ENCODE peak calls at places on chromosomes 16 and 17, in nine cellular contexts. One of them, this sample, is unnamed.
A peak's percentile ranks its signal among the peaks of the same experiment; 100 is the strongest.

GRCh38 chr17:19335951-19336631 is 26.4 kb downstream of the B9D1 start:
- DNase-seq in neural progenitor cell: no peak
- DNase-seq in IMR-90: no peak
- DNase-seq in sigmoid colon: peak; percentile 61
- DNase-seq in astrocyte of the cerebellum: no peak
- DNase-seq in cardiac fibroblast: no peak
- DNase-seq in Peyer's patch: no peak
- DNase-seq in CD8-positive, alpha-beta T cell: no peak
- DNase-seq in foreskin fibroblast: no peak
- DNase-seq in this sample: no peak

GRCh38 chr16:17724242-17724898 is 253.6 kb upstream of the XYLT1 start:
- DNase-seq in astrocyte of the cerebellum: no peak
- DNase-seq in CD8-positive, alpha-beta T cell: no peak
- DNase-seq in neural progenitor cell: no peak
- DNase-seq in foreskin fibroblast: peak; percentile 90
- DNase-seq in cardiac fibroblast: peak; percentile 2
- DNase-seq in Peyer's patch: no peak
- DNase-seq in IMR-90: peak; percentile 82
- DNase-seq in sigmoid colon: no peak
- DNase-seq in this sample: no peak

GRCh38 chr17:34837796-34838195 is 123.5 kb downstream of the CCT6B start:
- DNase-seq in sigmoid colon: no peak
- DNase-seq in cardiac fibroblast: no peak
- DNase-seq in astrocyte of the cerebellum: no peak
- DNase-seq in neural progenitor cell: no peak
- DNase-seq in Peyer's patch: no peak
- DNase-seq in CD8-positive, alpha-beta T cell: no peak
- DNase-seq in foreskin fibroblast: no peak
- DNase-seq in IMR-90: no peak
- DNase-seq in this sample: no peak

GRCh38 chr17:858941-859452 is 76.8 kb downstream of the MRM3 start:
- DNase-seq in Peyer's patch: no peak
- DNase-seq in astrocyte of the cerebellum: no peak
- DNase-seq in CD8-positive, alpha-beta T cell: no peak
- DNase-seq in sigmoid colon: no peak
- DNase-seq in foreskin fibroblast: peak; percentile 24
- DNase-seq in neural progenitor cell: no peak
- DNase-seq in IMR-90: no peak
- DNase-seq in cardiac fibroblast: no peak
- DNase-seq in this sample: no peak

GRCh38 chr17:7186241-7186640 is 7.1 kb upstream of the ASGR1 start:
- DNase-seq in IMR-90: no peak
- DNase-seq in neural progenitor cell: no peak
- DNase-seq in cardiac fibroblast: no peak
- DNase-seq in Peyer's patch: no peak
- DNase-seq in foreskin fibroblast: no peak
- DNase-seq in sigmoid colon: no peak
- DNase-seq in astrocyte of the cerebellum: no peak
- DNase-seq in CD8-positive, alpha-beta T cell: no peak
- DNase-seq in this sample: no peak

GRCh38 chr17:80720624-80721577 is 176.3 kb downstream of the RPTOR start:
- DNase-seq in CD8-positive, alpha-beta T cell: peak; percentile 63
- DNase-seq in cardiac fibroblast: peak; percentile 24
- DNase-seq in foreskin fibroblast: no peak
- DNase-seq in IMR-90: peak; percentile 86
- DNase-seq in sigmoid colon: no peak
- DNase-seq in Peyer's patch: no peak
- DNase-seq in neural progenitor cell: no peak
- DNase-seq in astrocyte of the cerebellum: no peak
- DNase-seq in this sample: no peak

GRCh38 chr17:68740555-68741447 is 139.6 kb upstream of the FAM20A start:
- DNase-seq in cardiac fibroblast: peak; percentile 6
- DNase-seq in Peyer's patch: no peak
- DNase-seq in neural progenitor cell: no peak
- DNase-seq in astrocyte of the cerebellum: no peak
- DNase-seq in IMR-90: no peak
- DNase-seq in sigmoid colon: no peak
- DNase-seq in foreskin fibroblast: no peak
- DNase-seq in CD8-positive, alpha-beta T cell: no peak
- DNase-seq in this sample: no peak

GRCh38 chr17:81074875-81075274 is 39.9 kb downstream of the BAIAP2 start:
- DNase-seq in sigmoid colon: no peak
- DNase-seq in CD8-positive, alpha-beta T cell: no peak
- DNase-seq in Peyer's patch: no peak
- DNase-seq in neural progenitor cell: no peak
- DNase-seq in astrocyte of the cerebellum: no peak
- DNase-seq in cardiac fibroblast: no peak
- DNase-seq in IMR-90: no peak
- DNase-seq in foreskin fibroblast: no peak
- DNase-seq in this sample: no peak

GRCh38 chr17:14926526-14927122 is 338.5 kb downstream of the PMP22 start:
- DNase-seq in CD8-positive, alpha-beta T cell: peak; percentile 61
- DNase-seq in foreskin fibroblast: peak; percentile 85
- DNase-seq in IMR-90: peak; percentile 74
- DNase-seq in sigmoid colon: no peak
- DNase-seq in neural progenitor cell: peak; percentile 86
- DNase-seq in cardiac fibroblast: peak; percentile 85
- DNase-seq in astrocyte of the cerebellum: peak; percentile 62
- DNase-seq in Peyer's patch: no peak
- DNase-seq in this sample: no peak

GRCh38 chr17:21081967-21082366 is 39.2 kb upstream of the USP22 start:
- DNase-seq in cardiac fibroblast: no peak
- DNase-seq in foreskin fibroblast: no peak
- DNase-seq in sigmoid colon: no peak
- DNase-seq in CD8-positive, alpha-beta T cell: no peak
- DNase-seq in astrocyte of the cerebellum: no peak
- DNase-seq in IMR-90: no peak
- DNase-seq in Peyer's patch: no peak
- DNase-seq in neural progenitor cell: no peak
- DNase-seq in this sample: no peak

GRCh38 chr17:7881655-7882054 is 6.9 kb upstream of the CHD3 start:
- DNase-seq in Peyer's patch: no peak
- DNase-seq in foreskin fibroblast: peak; percentile 50
- DNase-seq in IMR-90: no peak
- DNase-seq in astrocyte of the cerebellum: no peak
- DNase-seq in neural progenitor cell: no peak
- DNase-seq in sigmoid colon: no peak
- DNase-seq in CD8-positive, alpha-beta T cell: no peak
- DNase-seq in cardiac fibroblast: peak; percentile 26
- DNase-seq in this sample: no peak

GRCh38 chr16:82323171-82323570 is 153.1 kb upstream of the MPHOSPH6 start:
- DNase-seq in CD8-positive, alpha-beta T cell: no peak
- DNase-seq in neural progenitor cell: no peak
- DNase-seq in Peyer's patch: no peak
- DNase-seq in cardiac fibroblast: no peak
- DNase-seq in foreskin fibroblast: no peak
- DNase-seq in astrocyte of the cerebellum: no peak
- DNase-seq in IMR-90: no peak
- DNase-seq in sigmoid colon: no peak
- DNase-seq in this sample: no peak

DNA sequence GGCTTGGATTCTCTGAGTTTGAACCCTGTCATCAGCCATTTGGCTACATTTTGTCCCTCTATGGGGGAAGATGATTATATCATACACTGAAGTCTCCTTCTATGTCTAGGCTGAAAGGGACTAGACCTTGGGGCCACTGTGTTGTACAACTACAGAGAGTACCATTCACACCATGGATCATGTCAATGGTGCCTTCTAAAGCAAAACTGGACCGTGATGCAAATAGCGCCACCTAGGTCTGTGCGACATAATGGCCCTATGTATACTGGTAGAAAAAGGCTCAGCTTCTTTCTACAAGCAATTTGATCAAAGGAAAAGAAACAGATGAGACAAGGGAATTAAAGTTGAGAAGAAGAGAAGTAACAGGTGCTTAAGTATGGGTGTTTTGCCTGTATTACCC is 100.7 kb downstream of the LYRM1 start:
- DNase-seq in sigmoid colon: no peak
- DNase-seq in Peyer's patch: no peak
- DNase-seq in neural progenitor cell: peak; percentile 63
- DNase-seq in cardiac fibroblast: peak; percentile 30
- DNase-seq in CD8-positive, alpha-beta T cell: no peak
- DNase-seq in IMR-90: peak; percentile 4
- DNase-seq in astrocyte of the cerebellum: no peak
- DNase-seq in foreskin fibroblast: peak; percentile 40
- DNase-seq in this sample: no peak
- TF ChIP-seq CTCF in sigmoid colon: no peak
- TF ChIP-seq CTCF in Peyer's patch: no peak
- TF ChIP-seq CTCF in neural progenitor cell: peak; percentile 75
- TF ChIP-seq CTCF in cardiac fibroblast: peak; percentile 48
- TF ChIP-seq CTCF in CD8-positive, alpha-beta T cell: no peak
- TF ChIP-seq CTCF in IMR-90: peak; percentile 36
- TF ChIP-seq CTCF in astrocyte of the cerebellum: peak; percentile 37
- TF ChIP-seq CTCF in foreskin fibroblast: peak; percentile 35
- TF ChIP-seq CTCF in this sample: no peak

GRCh38 chr17:77821114-77821513 is 137.4 kb upstream of the TNRC6C start:
- DNase-seq in CD8-positive, alpha-beta T cell: no peak
- DNase-seq in neural progenitor cell: no peak
- DNase-seq in Peyer's patch: peak; percentile 48
- DNase-seq in astrocyte of the cerebellum: no peak
- DNase-seq in foreskin fibroblast: no peak
- DNase-seq in cardiac fibroblast: no peak
- DNase-seq in sigmoid colon: no peak
- DNase-seq in IMR-90: no peak
- DNase-seq in this sample: no peak
- TF ChIP-seq CTCF in CD8-positive, alpha-beta T cell: no peak
- TF ChIP-seq CTCF in neural progenitor cell: no peak
- TF ChIP-seq CTCF in Peyer's patch: no peak
- TF ChIP-seq CTCF in astrocyte of the cerebellum: no peak
- TF ChIP-seq CTCF in foreskin fibroblast: no peak
- TF ChIP-seq CTCF in cardiac fibroblast: no peak
- TF ChIP-seq CTCF in sigmoid colon: no peak
- TF ChIP-seq CTCF in IMR-90: no peak
- TF ChIP-seq CTCF in this sample: no peak

DNA sequence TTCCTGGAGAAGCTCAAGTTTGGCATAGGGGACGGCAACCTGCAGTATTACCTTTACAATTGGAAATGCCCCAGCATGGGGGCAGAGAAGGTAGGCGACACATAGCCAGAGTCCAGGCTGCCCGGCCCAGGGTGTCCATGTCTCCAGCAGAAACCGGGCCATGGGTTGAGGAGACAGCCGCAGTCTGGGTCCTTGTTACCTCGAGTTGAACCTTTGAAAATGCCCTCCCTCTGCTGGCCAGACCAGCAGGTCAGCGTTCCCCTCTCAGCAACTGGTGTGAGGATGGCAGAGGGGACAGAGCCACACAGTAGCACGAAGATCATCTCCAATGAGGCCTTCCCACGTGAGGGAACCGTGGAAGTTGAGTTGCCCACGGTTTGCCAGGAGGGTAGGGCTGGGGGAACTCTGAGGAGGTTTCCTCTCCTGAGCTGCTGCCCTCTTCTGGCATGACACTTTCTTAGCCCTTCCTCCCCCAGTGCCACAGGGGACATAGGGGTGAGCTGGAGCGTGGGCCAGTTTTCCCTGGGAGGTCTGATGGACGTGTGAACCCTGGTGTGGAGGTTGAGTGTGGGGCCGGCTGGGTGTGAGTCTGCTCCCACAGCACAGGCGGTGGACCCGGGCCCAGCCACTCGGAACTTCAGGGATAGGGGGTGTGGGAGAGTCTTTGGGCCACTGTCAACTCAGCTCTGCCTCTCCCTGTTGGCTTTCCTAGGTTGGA is 27.2 kb downstream of the PLCD3 start:
- DNase-seq in cardiac fibroblast: no peak
- DNase-seq in foreskin fibroblast: peak; percentile 19
- DNase-seq in IMR-90: no peak
- DNase-seq in Peyer's patch: no peak
- DNase-seq in astrocyte of the cerebellum: no peak
- DNase-seq in sigmoid colon: no peak
- DNase-seq in CD8-positive, alpha-beta T cell: no peak
- DNase-seq in neural progenitor cell: no peak
- DNase-seq in this sample: no peak
- TF ChIP-seq CTCF in cardiac fibroblast: no peak
- TF ChIP-seq CTCF in foreskin fibroblast: no peak
- TF ChIP-seq CTCF in IMR-90: no peak
- TF ChIP-seq CTCF in Peyer's patch: no peak
- TF ChIP-seq CTCF in astrocyte of the cerebellum: no peak
- TF ChIP-seq CTCF in sigmoid colon: no peak
- TF ChIP-seq CTCF in CD8-positive, alpha-beta T cell: no peak
- TF ChIP-seq CTCF in neural progenitor cell: no peak
- TF ChIP-seq CTCF in this sample: no peak

GRCh38 chr16:23302045-23302956 is at the start of gene SCNN1B:
- DNase-seq in astrocyte of the cerebellum: no peak
- DNase-seq in sigmoid colon: no peak
- DNase-seq in cardiac fibroblast: no peak
- DNase-seq in IMR-90: no peak
- DNase-seq in CD8-positive, alpha-beta T cell: no peak
- DNase-seq in foreskin fibroblast: no peak
- DNase-seq in neural progenitor cell: peak; percentile 67
- DNase-seq in Peyer's patch: peak; percentile 64
- DNase-seq in this sample: no peak
- TF ChIP-seq CTCF in astrocyte of the cerebellum: no peak
- TF ChIP-seq CTCF in sigmoid colon: no peak
- TF ChIP-seq CTCF in cardiac fibroblast: no peak
- TF ChIP-seq CTCF in IMR-90: no peak
- TF ChIP-seq CTCF in CD8-positive, alpha-beta T cell: no peak
- TF ChIP-seq CTCF in foreskin fibroblast: no peak
- TF ChIP-seq CTCF in neural progenitor cell: no peak
- TF ChIP-seq CTCF in Peyer's patch: no peak
- TF ChIP-seq CTCF in this sample: no peak

GRCh38 chr16:85759136-85759535 is 8.2 kb upstream of the C16orf74 start:
- DNase-seq in cardiac fibroblast: no peak
- DNase-seq in Peyer's patch: no peak
- DNase-seq in neural progenitor cell: no peak
- DNase-seq in astrocyte of the cerebellum: no peak
- DNase-seq in foreskin fibroblast: no peak
- DNase-seq in sigmoid colon: no peak
- DNase-seq in CD8-positive, alpha-beta T cell: no peak
- DNase-seq in IMR-90: no peak
- DNase-seq in this sample: peak; percentile 43
- TF ChIP-seq CTCF in cardiac fibroblast: no peak
- TF ChIP-seq CTCF in Peyer's patch: no peak
- TF ChIP-seq CTCF in neural progenitor cell: no peak
- TF ChIP-seq CTCF in astrocyte of the cerebellum: no peak
- TF ChIP-seq CTCF in foreskin fibroblast: no peak
- TF ChIP-seq CTCF in sigmoid colon: no peak
- TF ChIP-seq CTCF in CD8-positive, alpha-beta T cell: no peak
- TF ChIP-seq CTCF in IMR-90: no peak
- TF ChIP-seq CTCF in this sample: no peak